ENCODE peak calls at places on chromosome 2, in seven cellular contexts. Q is choroid plexus epithelial cell, H is heart right ventricle, D is tibial artery, P is cardiac muscle cell, U is AG09309, M is lower lobe of right lung. V is an unnamed sample.

GRCh38 chr2:117775820-117776219 is 38.7 kb upstream of the DDX18 start:
- DNase-seq in U (no peak), P (no peak), M (no peak), H (no peak), Q (no peak), D (no peak), V (no peak)

GRCh38 chr2:15912203-15912602 is 28.1 kb upstream of the MYCN start:
- DNase-seq in U (no peak), D (no peak), P (peak; percentile 74), Q (peak; percentile 71), H (peak; percentile 76), M (no peak), V (no peak)

GRCh38 chr2:23574919-23575654 is 190.1 kb downstream of the KLHL29 start:
- DNase-seq in D (no peak), M (no peak), H (no peak), Q (no peak), P (no peak), U (no peak), V (no peak)

GRCh38 chr2:181363164-181363563 is 94.0 kb upstream of the ITGA4 start:
- DNase-seq in Q (no peak), P (no peak), D (no peak), H (no peak), M (no peak), U (no peak), V (no peak)

GRCh38 chr2:104584393-104584792 is 269.5 kb upstream of the POU3F3 start:
- DNase-seq in U (no peak), H (no peak), P (no peak), Q (no peak), D (no peak), M (no peak), V (no peak)

GRCh38 chr2:219198974-219199373 is 7.6 kb upstream of the ZFAND2B start:
- DNase-seq in M (no peak), U (no peak), H (no peak), Q (no peak), P (no peak), D (no peak), V (no peak)

GRCh38 chr2:197378494-197378972 is 56.3 kb downstream of the SF3B1 start:
- DNase-seq in P (peak; percentile 55), Q (peak; percentile 64), D (no peak), U (no peak), H (peak; percentile 43), M (no peak), V (peak; percentile 31)

GRCh38 chr2:232386740-232387450 is 8.3 kb downstream of the ALPP start:
- DNase-seq in U (no peak), Q (peak; percentile 43), M (no peak), D (no peak), P (peak; percentile 38), H (no peak), V (no peak)

GRCh38 chr2:137172162-137172561 is 406.8 kb downstream of the THSD7B start:
- DNase-seq in P (no peak), Q (peak; percentile 2), D (no peak), M (no peak), U (no peak), H (no peak), V (no peak)

GRCh38 chr2:5290911-5291546 is 401.2 kb upstream of the SOX11 start:
- DNase-seq in H (no peak), D (no peak), U (no peak), M (no peak), Q (peak; percentile 72), P (no peak), V (no peak)

GRCh38 chr2:24489942-24490673 is 946 bp upstream of the NCOA1 start:
- DNase-seq in D (no peak), M (no peak), Q (peak; percentile 38), H (no peak), P (peak; percentile 50), U (no peak), V (no peak)

GRCh38 chr2:172545408-172546075 is 10.3 kb upstream of the PDK1 start:
- DNase-seq in P (no peak), M (no peak), D (no peak), U (no peak), H (no peak), Q (no peak), V (no peak)

GRCh38 chr2:238145851-238146250 is 7.4 kb downstream of the KLHL30 start:
- DNase-seq in D (no peak), H (no peak), M (no peak), U (no peak), Q (no peak), P (no peak), V (no peak)

GRCh38 chr2:172985139-172985874 is 90.3 kb upstream of the MAP3K20 start:
- DNase-seq in H (no peak), D (peak; percentile 72), U (no peak), Q (no peak), P (no peak), M (peak; percentile 67), V (no peak)

GRCh38 chr2:227889336-227889735 is 17.9 kb downstream of the DAW1 start:
- DNase-seq in M (no peak), H (no peak), U (no peak), Q (no peak), P (no peak), D (no peak), V (no peak)

GRCh38 chr2:2012505-2012904 is 268.2 kb upstream of the PXDN start:
- DNase-seq in H (peak; percentile 29), Q (peak; percentile 79), D (no peak), P (no peak), U (no peak), M (no peak), V (no peak)

GRCh38 chr2:234858134-234858533 is 93.7 kb upstream of the SH3BP4 start:
- DNase-seq in P (no peak), D (no peak), U (no peak), H (no peak), Q (no peak), M (no peak), V (no peak)

GRCh38 chr2:102520009-102520408 is 47.0 kb downstream of the SLC9A4 start:
- DNase-seq in H (no peak), M (no peak), Q (peak; percentile 61), D (no peak), P (peak; percentile 43), U (no peak), V (no peak)
- TF ChIP-seq CTCF in H (peak; percentile 56), M (peak; percentile 51), Q (peak; percentile 78), D (peak; percentile 32), P (peak; percentile 55), U (peak; percentile 48), V (peak; percentile 77)

GRCh38 chr2:101252408-101253012 is at the start of gene CNOT11:
- DNase-seq in P (peak; percentile 99), U (peak; percentile 91), H (peak; percentile 100), M (peak; percentile 99), Q (peak; percentile 99), D (peak; percentile 99), V (peak; percentile 55)
- TF ChIP-seq CTCF in P (no peak), U (no peak), H (no peak), M (no peak), Q (no peak), D (no peak), V (no peak)

GRCh38 chr2:179443175-179443574 is 178.5 kb upstream of the SESTD1 start:
- DNase-seq in Q (no peak), M (no peak), D (no peak), H (no peak), P (peak; percentile 26), U (no peak), V (no peak)

GRCh38 chr2:179441551-179441950 is 176.9 kb upstream of the SESTD1 start:
- DNase-seq in U (no peak), D (no peak), M (no peak), H (no peak), P (no peak), Q (no peak), V (no peak)

GRCh38 chr2:179438653-179439052 is 174.0 kb upstream of the SESTD1 start:
- DNase-seq in P (no peak), Q (no peak), M (no peak), U (no peak), H (no peak), D (no peak), V (no peak)

GRCh38 chr2:179444056-179444455 is 179.4 kb upstream of the SESTD1 start:
- DNase-seq in Q (peak; percentile 49), U (no peak), M (no peak), H (no peak), P (peak; percentile 56), D (no peak), V (peak; percentile 21)

GRCh38 chr2:179440642-179441251 is 176.1 kb upstream of the SESTD1 start:
- DNase-seq in D (no peak), P (peak; percentile 61), M (no peak), U (no peak), Q (peak; percentile 71), H (no peak), V (no peak)
- TF ChIP-seq CTCF in D (peak; percentile 48), P (peak; percentile 68), M (peak; percentile 62), U (peak; percentile 54), Q (peak; percentile 72), H (peak; percentile 70), V (peak; percentile 60)

DNA sequence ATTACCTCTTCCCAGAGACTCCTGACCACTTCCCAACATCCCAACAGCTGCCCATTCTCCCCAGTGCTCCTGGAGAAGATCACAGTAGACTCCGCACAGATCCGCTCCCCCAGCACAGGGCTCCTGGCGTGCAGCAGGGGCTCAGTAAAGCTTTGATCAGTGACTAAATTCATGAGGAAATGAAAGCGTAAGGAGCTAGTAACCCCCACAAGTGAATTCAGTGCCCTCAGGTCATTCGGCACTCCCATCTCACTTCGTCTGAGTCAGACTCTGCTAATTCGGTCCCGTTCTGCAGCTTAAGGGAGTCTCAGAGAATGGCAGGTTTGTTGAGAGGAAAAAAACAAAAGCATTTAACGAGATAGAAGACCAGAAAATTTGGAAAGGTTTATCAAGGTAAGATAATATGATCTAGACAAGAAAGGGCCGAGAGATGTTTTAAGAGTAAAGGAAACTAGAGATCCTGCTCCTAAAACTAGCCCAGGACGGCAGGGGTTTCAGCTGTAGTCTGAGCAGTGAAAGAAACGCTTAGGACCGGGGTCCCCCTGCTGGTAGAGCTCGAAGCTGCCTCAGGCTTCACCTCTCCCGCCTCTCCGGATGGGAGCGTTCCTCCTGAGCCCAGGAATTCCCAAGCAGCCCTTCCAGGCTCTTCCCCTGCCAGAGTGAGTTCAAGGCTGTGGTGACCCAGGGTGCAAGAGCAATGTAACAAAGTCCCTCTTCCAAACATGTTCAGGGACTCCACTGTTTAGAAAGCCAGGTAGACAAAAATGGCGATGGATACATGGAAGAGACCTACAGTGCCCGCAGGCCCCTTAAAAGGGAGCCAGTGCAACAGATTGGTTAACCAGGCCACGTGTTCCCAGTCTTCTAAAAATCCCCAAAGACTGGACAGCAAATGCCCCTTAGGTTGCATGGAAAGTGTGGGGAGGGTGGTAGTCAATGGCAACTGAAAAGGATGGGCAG is 127.3 kb downstream of the DNER start:
- DNase-seq in U (peak; percentile 46), H (peak; percentile 76), P (peak; percentile 86), D (peak; percentile 87), M (peak; percentile 82), Q (peak; percentile 89), V (peak; percentile 24)
- TF ChIP-seq CTCF in U (peak; percentile 92), H (peak; percentile 85), P (peak; percentile 92), D (peak; percentile 79), M (peak; percentile 86), Q (peak; percentile 93), V (peak; percentile 78)

V was measured in D721Med.